ENCODE peak calls at places on chromosome 2, in ten cellular contexts. One of them, this sample, is unnamed.

GRCh38 chr2:153074207-153074606 is 355.8 kb downstream of the ARL6IP6 start:
- DNase-seq in fibroblast of pulmonary artery: no peak
- DNase-seq in IMR-90: no peak
- DNase-seq in psoas muscle: no peak
- DNase-seq in heart left ventricle: no peak
- DNase-seq in H9: no peak
- DNase-seq in HFF-Myc: no peak
- DNase-seq in HCT116: no peak
- DNase-seq in A549: no peak
- DNase-seq in vagina: no peak
- DNase-seq in this sample: no peak

GRCh38 chr2:162184796-162185195 is 32.7 kb upstream of the GCG start:
- DNase-seq in IMR-90: no peak
- DNase-seq in HCT116: no peak
- DNase-seq in H9: no peak
- DNase-seq in heart left ventricle: no peak
- DNase-seq in vagina: no peak
- DNase-seq in fibroblast of pulmonary artery: no peak
- DNase-seq in psoas muscle: no peak
- DNase-seq in A549: no peak
- DNase-seq in HFF-Myc: no peak
- DNase-seq in this sample: no peak

GRCh38 chr2:169775765-169776482 is 22.7 kb upstream of the SSB start:
- DNase-seq in fibroblast of pulmonary artery: no peak
- DNase-seq in H9: no peak
- DNase-seq in psoas muscle: no peak
- DNase-seq in HCT116: no peak
- DNase-seq in vagina: no peak
- DNase-seq in A549: no peak
- DNase-seq in heart left ventricle: no peak
- DNase-seq in HFF-Myc: peak
- DNase-seq in IMR-90: peak
- DNase-seq in this sample: no peak

GRCh38 chr2:150872919-150873772 is 385.7 kb upstream of the RND3 start:
- DNase-seq in vagina: peak
- DNase-seq in heart left ventricle: no peak
- DNase-seq in fibroblast of pulmonary artery: peak
- DNase-seq in HFF-Myc: peak
- DNase-seq in HCT116: no peak
- DNase-seq in IMR-90: peak
- DNase-seq in A549: no peak
- DNase-seq in psoas muscle: no peak
- DNase-seq in H9: peak
- DNase-seq in this sample: no peak

GRCh38 chr2:145984541-145984940 is 1464.6 kb upstream of the ZEB2 start:
- DNase-seq in HFF-Myc: no peak
- DNase-seq in A549: peak
- DNase-seq in HCT116: peak
- DNase-seq in H9: no peak
- DNase-seq in psoas muscle: no peak
- DNase-seq in fibroblast of pulmonary artery: peak
- DNase-seq in heart left ventricle: no peak
- DNase-seq in IMR-90: peak
- DNase-seq in vagina: no peak
- DNase-seq in this sample: no peak

GRCh38 chr2:180208841-180209240 is 201.7 kb upstream of the CWC22 start:
- DNase-seq in HCT116: no peak
- DNase-seq in IMR-90: peak
- DNase-seq in A549: no peak
- DNase-seq in H9: no peak
- DNase-seq in fibroblast of pulmonary artery: peak
- DNase-seq in vagina: no peak
- DNase-seq in HFF-Myc: no peak
- DNase-seq in psoas muscle: no peak
- DNase-seq in heart left ventricle: no peak
- DNase-seq in this sample: no peak

GRCh38 chr2:174666312-174666711 is 68.7 kb upstream of the WIPF1 start:
- DNase-seq in HCT116: no peak
- DNase-seq in vagina: no peak
- DNase-seq in A549: no peak
- DNase-seq in fibroblast of pulmonary artery: no peak
- DNase-seq in heart left ventricle: no peak
- DNase-seq in psoas muscle: no peak
- DNase-seq in IMR-90: no peak
- DNase-seq in HFF-Myc: no peak
- DNase-seq in H9: no peak
- DNase-seq in this sample: no peak

GRCh38 chr2:217437289-217437688 is 565.5 kb downstream of the TNS1 start:
- DNase-seq in A549: no peak
- DNase-seq in HFF-Myc: no peak
- DNase-seq in psoas muscle: no peak
- DNase-seq in IMR-90: no peak
- DNase-seq in vagina: no peak
- DNase-seq in heart left ventricle: peak
- DNase-seq in fibroblast of pulmonary artery: no peak
- DNase-seq in H9: no peak
- DNase-seq in HCT116: no peak
- DNase-seq in this sample: no peak

GRCh38 chr2:18891598-18892345 is 302.4 kb upstream of the NT5C1B start:
- DNase-seq in heart left ventricle: no peak
- DNase-seq in IMR-90: peak
- DNase-seq in HFF-Myc: no peak
- DNase-seq in fibroblast of pulmonary artery: no peak
- DNase-seq in H9: no peak
- DNase-seq in A549: no peak
- DNase-seq in vagina: no peak
- DNase-seq in HCT116: no peak
- DNase-seq in psoas muscle: no peak
- DNase-seq in this sample: no peak

GRCh38 chr2:210421916-210422315 is 54.6 kb downstream of the LANCL1 start:
- DNase-seq in vagina: no peak
- DNase-seq in A549: no peak
- DNase-seq in IMR-90: peak
- DNase-seq in psoas muscle: no peak
- DNase-seq in HCT116: no peak
- DNase-seq in heart left ventricle: no peak
- DNase-seq in HFF-Myc: no peak
- DNase-seq in H9: no peak
- DNase-seq in fibroblast of pulmonary artery: peak
- DNase-seq in this sample: no peak

GRCh38 chr2:85472265-85472664 is 53.8 kb downstream of the SH2D6 start:
- DNase-seq in H9: no peak
- DNase-seq in psoas muscle: no peak
- DNase-seq in A549: no peak
- DNase-seq in heart left ventricle: no peak
- DNase-seq in HCT116: no peak
- DNase-seq in IMR-90: no peak
- DNase-seq in HFF-Myc: no peak
- DNase-seq in vagina: no peak
- DNase-seq in fibroblast of pulmonary artery: no peak
- DNase-seq in this sample: no peak

GRCh38 chr2:33069894-33070651 is 123.3 kb downstream of the LTBP1 start:
- DNase-seq in IMR-90: peak
- DNase-seq in A549: peak
- DNase-seq in HFF-Myc: peak
- DNase-seq in vagina: no peak
- DNase-seq in HCT116: peak
- DNase-seq in fibroblast of pulmonary artery: peak
- DNase-seq in H9: no peak
- DNase-seq in psoas muscle: peak
- DNase-seq in heart left ventricle: no peak
- DNase-seq in this sample: no peak

GRCh38 chr2:127429291-127429690 is 11.1 kb downstream of the PROC start:
- DNase-seq in heart left ventricle: no peak
- DNase-seq in psoas muscle: no peak
- DNase-seq in fibroblast of pulmonary artery: no peak
- DNase-seq in HFF-Myc: no peak
- DNase-seq in HCT116: no peak
- DNase-seq in IMR-90: no peak
- DNase-seq in vagina: no peak
- DNase-seq in H9: no peak
- DNase-seq in A549: no peak
- DNase-seq in this sample: no peak

GRCh38 chr2:64327510-64328414 is 126.2 kb upstream of the LGALSL start:
- DNase-seq in psoas muscle: peak
- DNase-seq in IMR-90: no peak
- DNase-seq in HFF-Myc: no peak
- DNase-seq in heart left ventricle: no peak
- DNase-seq in HCT116: no peak
- DNase-seq in fibroblast of pulmonary artery: peak
- DNase-seq in A549: no peak
- DNase-seq in vagina: peak
- DNase-seq in H9: peak
- DNase-seq in this sample: peak

GRCh38 chr2:69616755-69617154 is 26.8 kb downstream of the AAK1 start:
- DNase-seq in A549: no peak
- DNase-seq in HCT116: peak
- DNase-seq in vagina: no peak
- DNase-seq in HFF-Myc: no peak
- DNase-seq in H9: no peak
- DNase-seq in IMR-90: no peak
- DNase-seq in heart left ventricle: no peak
- DNase-seq in psoas muscle: no peak
- DNase-seq in fibroblast of pulmonary artery: no peak
- DNase-seq in this sample: peak

DNA sequence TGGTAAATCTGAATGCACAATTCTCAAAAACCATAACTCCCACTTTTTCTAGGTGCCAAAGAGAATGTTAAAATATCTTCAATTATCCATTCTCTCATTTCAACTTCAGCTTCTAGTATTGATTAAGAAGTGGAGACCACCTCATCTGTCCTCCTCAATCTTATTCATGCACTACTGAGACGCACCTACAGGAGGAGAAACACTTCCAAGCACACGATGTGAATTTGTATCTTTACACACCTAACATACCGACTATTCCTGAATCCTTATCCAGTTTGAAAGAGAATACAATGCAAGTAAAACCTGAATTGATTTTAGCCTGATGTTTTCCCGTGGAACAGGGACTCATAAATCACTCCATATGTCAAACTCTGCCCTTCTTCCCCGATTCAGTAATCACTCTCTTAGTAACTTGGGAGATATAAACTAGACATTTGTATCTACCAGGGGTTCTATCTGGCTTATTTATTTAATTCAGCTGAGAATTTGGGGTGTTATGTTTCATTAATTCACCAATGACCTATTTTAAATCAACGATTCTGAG is 101.0 kb downstream of the MREG start:
- DNase-seq in heart left ventricle: no peak
- DNase-seq in psoas muscle: no peak
- DNase-seq in fibroblast of pulmonary artery: no peak
- DNase-seq in vagina: no peak
- DNase-seq in IMR-90: no peak
- DNase-seq in HCT116: no peak
- DNase-seq in HFF-Myc: no peak
- DNase-seq in H9: no peak
- DNase-seq in A549: no peak
- DNase-seq in this sample: no peak
- TF ChIP-seq CTCF in heart left ventricle: no peak
- TF ChIP-seq CTCF in psoas muscle: no peak
- TF ChIP-seq CTCF in fibroblast of pulmonary artery: peak
- TF ChIP-seq CTCF in vagina: no peak
- TF ChIP-seq CTCF in IMR-90: no peak
- TF ChIP-seq CTCF in HCT116: peak
- TF ChIP-seq CTCF in HFF-Myc: no peak
- TF ChIP-seq CTCF in H9: peak
- TF ChIP-seq CTCF in A549: no peak
- TF ChIP-seq CTCF in this sample: no peak

DNA sequence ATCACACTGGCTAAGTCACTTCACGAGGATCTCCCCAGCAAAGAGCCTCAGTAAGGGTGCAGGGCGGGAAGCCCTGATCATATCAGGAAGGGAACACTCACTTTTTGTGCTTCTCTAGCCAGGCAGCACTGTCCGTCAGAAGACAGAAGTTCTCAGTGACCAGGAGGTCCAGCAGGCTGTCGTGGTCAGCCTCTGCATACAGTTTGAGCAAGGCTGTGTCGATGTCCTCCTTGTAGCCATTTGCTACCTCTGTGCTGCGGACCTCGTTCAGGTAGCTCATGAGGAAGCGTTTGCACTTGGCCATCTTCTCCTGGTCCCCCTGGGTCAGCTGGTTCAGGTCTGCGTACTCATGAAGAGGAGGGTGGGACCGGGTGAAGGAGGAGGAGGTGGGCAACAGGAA is 38.7 kb downstream of the GPR45 start:
- DNase-seq in vagina: peak
- DNase-seq in HFF-Myc: no peak
- DNase-seq in heart left ventricle: no peak
- DNase-seq in A549: no peak
- DNase-seq in HCT116: no peak
- DNase-seq in IMR-90: no peak
- DNase-seq in H9: no peak
- DNase-seq in fibroblast of pulmonary artery: no peak
- DNase-seq in psoas muscle: no peak
- DNase-seq in this sample: no peak
- TF ChIP-seq CTCF in vagina: no peak
- TF ChIP-seq CTCF in HFF-Myc: no peak
- TF ChIP-seq CTCF in heart left ventricle: no peak
- TF ChIP-seq CTCF in A549: no peak
- TF ChIP-seq CTCF in HCT116: no peak
- TF ChIP-seq CTCF in IMR-90: no peak
- TF ChIP-seq CTCF in H9: no peak
- TF ChIP-seq CTCF in fibroblast of pulmonary artery: no peak
- TF ChIP-seq CTCF in psoas muscle: no peak
- TF ChIP-seq CTCF in this sample: no peak

GRCh38 chr2:112465373-112465772 is 16.6 kb upstream of the TTL start:
- DNase-seq in IMR-90: peak
- DNase-seq in fibroblast of pulmonary artery: peak
- DNase-seq in vagina: no peak
- DNase-seq in HFF-Myc: no peak
- DNase-seq in psoas muscle: no peak
- DNase-seq in heart left ventricle: no peak
- DNase-seq in A549: peak
- DNase-seq in HCT116: no peak
- DNase-seq in H9: no peak
- DNase-seq in this sample: no peak
- TF ChIP-seq CTCF in IMR-90: peak
- TF ChIP-seq CTCF in fibroblast of pulmonary artery: peak
- TF ChIP-seq CTCF in vagina: no peak
- TF ChIP-seq CTCF in HFF-Myc: no peak
- TF ChIP-seq CTCF in psoas muscle: no peak
- TF ChIP-seq CTCF in heart left ventricle: no peak
- TF ChIP-seq CTCF in A549: no peak
- TF ChIP-seq CTCF in HCT116: peak
- TF ChIP-seq CTCF in H9: peak
- TF ChIP-seq CTCF in this sample: no peak

DNA sequence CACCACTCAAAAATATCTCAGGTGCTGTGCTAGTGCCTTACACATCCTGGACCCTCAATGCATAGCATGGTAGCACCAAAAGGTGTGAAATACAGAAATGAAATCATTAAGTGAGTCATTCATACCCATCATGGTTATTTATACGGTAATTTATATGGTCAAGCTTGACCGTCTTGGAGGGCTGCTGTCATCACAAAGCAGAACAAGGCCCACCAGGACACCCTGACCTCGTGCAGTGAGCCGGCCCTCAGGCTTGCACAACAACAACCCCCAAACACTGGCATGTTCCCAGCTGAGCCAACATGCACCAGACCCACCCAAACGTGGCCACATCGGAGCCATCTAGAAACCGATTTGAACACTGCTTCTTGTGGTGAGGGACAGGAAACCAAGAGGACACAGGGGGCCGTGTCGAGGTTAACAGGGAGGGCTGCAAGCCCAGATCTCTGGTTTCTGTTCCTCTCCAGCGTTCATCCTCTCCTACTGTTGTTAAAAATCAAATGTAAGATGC is 378.5 kb upstream of the ID2 start:
- DNase-seq in fibroblast of pulmonary artery: no peak
- DNase-seq in HFF-Myc: no peak
- DNase-seq in heart left ventricle: peak
- DNase-seq in HCT116: no peak
- DNase-seq in vagina: no peak
- DNase-seq in IMR-90: no peak
- DNase-seq in psoas muscle: peak
- DNase-seq in A549: no peak
- DNase-seq in H9: peak
- DNase-seq in this sample: peak
- TF ChIP-seq CTCF in fibroblast of pulmonary artery: no peak
- TF ChIP-seq CTCF in HFF-Myc: no peak
- TF ChIP-seq CTCF in heart left ventricle: no peak
- TF ChIP-seq CTCF in HCT116: no peak
- TF ChIP-seq CTCF in vagina: no peak
- TF ChIP-seq CTCF in IMR-90: no peak
- TF ChIP-seq CTCF in psoas muscle: no peak
- TF ChIP-seq CTCF in A549: no peak
- TF ChIP-seq CTCF in H9: no peak
- TF ChIP-seq CTCF in this sample: no peak